ENCODE peak calls at places on chromosomes 6 and 20, in four cellular contexts. One of them, this sample, is unnamed.

GRCh38 chr20:53102361-53102760 is 130.2 kb downstream of the TSHZ2 start:
- DNase-seq in left ventricle myocardium inferior: no peak
- DNase-seq in HAP-1: no peak
- DNase-seq in putamen: no peak
- DNase-seq in this sample: no peak

GRCh38 chr6:21095462-21095861 is 498.1 kb upstream of the SOX4 start:
- DNase-seq in left ventricle myocardium inferior: no peak
- DNase-seq in putamen: no peak
- DNase-seq in HAP-1: no peak
- DNase-seq in this sample: no peak

GRCh38 chr6:125913864-125914351 is 42.7 kb upstream of the HINT3 start:
- DNase-seq in HAP-1: peak; percentile 49
- DNase-seq in putamen: no peak
- DNase-seq in left ventricle myocardium inferior: no peak
- DNase-seq in this sample: no peak

GRCh38 chr20:34112600-34113061 is 588 bp upstream of the EIF2S2 start:
- DNase-seq in putamen: no peak
- DNase-seq in HAP-1: peak; percentile 46
- DNase-seq in left ventricle myocardium inferior: no peak
- DNase-seq in this sample: peak; percentile 32

GRCh38 chr20:51411867-51412266 is 130.7 kb downstream of the NFATC2 start:
- DNase-seq in left ventricle myocardium inferior: no peak
- DNase-seq in putamen: no peak
- DNase-seq in HAP-1: no peak
- DNase-seq in this sample: no peak

GRCh38 chr6:36130672-36131516 is 581 bp downstream of the MAPK13 start:
- DNase-seq in HAP-1: no peak
- DNase-seq in putamen: no peak
- DNase-seq in left ventricle myocardium inferior: no peak
- DNase-seq in this sample: peak; percentile 44

GRCh38 chr6:130810307-130811030 is 16.7 kb upstream of the SMLR1 start:
- DNase-seq in left ventricle myocardium inferior: no peak
- DNase-seq in HAP-1: no peak
- DNase-seq in putamen: no peak
- DNase-seq in this sample: no peak

GRCh38 chr6:44522871-44523270 is 135.4 kb downstream of the CDC5L start:
- DNase-seq in left ventricle myocardium inferior: no peak
- DNase-seq in HAP-1: no peak
- DNase-seq in putamen: no peak
- DNase-seq in this sample: no peak

GRCh38 chr6:134663356-134663755 is 286.5 kb downstream of the ALDH8A1 start:
- DNase-seq in left ventricle myocardium inferior: no peak
- DNase-seq in putamen: no peak
- DNase-seq in HAP-1: no peak
- DNase-seq in this sample: no peak

GRCh38 chr6:87139236-87139635 is 16.1 kb upstream of the ZNF292 start:
- DNase-seq in putamen: no peak
- DNase-seq in HAP-1: peak; percentile 61
- DNase-seq in left ventricle myocardium inferior: no peak
- DNase-seq in this sample: no peak

This sample was measured in nephron progenitor cell.